ENCODE peak calls at places on chromosomes 12 and 14, in four cellular contexts. I is dorsolateral prefrontal cortex, U is right lobe of liver, P is nephron progenitor cell. Q is an unnamed sample.

GRCh38 chr12:54384591-54385041 is at the start of gene ZNF385A:
- DNase-seq in I (no peak), U (no peak), P (no peak), Q (no peak)

GRCh38 chr12:45675534-45675933 is 54.0 kb upstream of the ARID2 start:
- DNase-seq in I (no peak), P (no peak), U (no peak), Q (no peak)

GRCh38 chr12:62192486-62193250 is 67.5 kb upstream of the USP15 start:
- DNase-seq in P (peak; percentile 48), I (peak; percentile 22), U (peak; percentile 49), Q (peak; percentile 73)

GRCh38 chr14:69715725-69716482 is 51.0 kb upstream of the SRSF5 start:
- DNase-seq in P (no peak), I (no peak), U (no peak), Q (peak; percentile 81)

GRCh38 chr12:52631264-52631663 is 12.9 kb upstream of the KRT73 start:
- DNase-seq in I (no peak), U (no peak), P (no peak), Q (no peak)

GRCh38 chr12:52010152-52010622 is 3.4 kb downstream of the TAMALIN start:
- DNase-seq in I (peak; percentile 78), U (peak; percentile 80), P (peak; percentile 78), Q (peak; percentile 91)

GRCh38 chr14:91142214-91142668 is 28.4 kb downstream of the DGLUCY start:
- DNase-seq in P (no peak), U (no peak), I (no peak), Q (no peak)

GRCh38 chr14:61188936-61189808 is 92.0 kb downstream of the TMEM30B start:
- DNase-seq in U (peak; percentile 69), I (no peak), P (peak; percentile 74), Q (peak; percentile 78)

GRCh38 chr14:73026243-73026844 is 562 bp downstream of the ZFYVE1 start:
- DNase-seq in P (no peak), U (no peak), I (no peak), Q (no peak)

GRCh38 chr14:102915292-102916110 is 7.0 kb upstream of the AMN start:
- DNase-seq in P (no peak), U (no peak), I (no peak), Q (no peak)

GRCh38 chr14:86462193-86462592 is 932.2 kb downstream of the FLRT2 start:
- DNase-seq in P (no peak), U (no peak), I (no peak), Q (peak; percentile 1)

GRCh38 chr12:6829532-6830220 is 1.5 kb downstream of the P3H3 start:
- DNase-seq in P (no peak), I (no peak), U (peak; percentile 15), Q (peak; percentile 72)

GRCh38 chr12:20214286-20214685 is 154.1 kb upstream of the PDE3A start:
- DNase-seq in U (no peak), I (no peak), P (no peak), Q (no peak)

GRCh38 chr12:107917912-107918800 is 143.7 kb downstream of the ASCL4 start:
- DNase-seq in I (no peak), P (peak; percentile 18), U (no peak), Q (peak; percentile 36)

GRCh38 chr14:31950760-31951637 is 126.1 kb upstream of the ARHGAP5 start:
- DNase-seq in P (peak; percentile 67), I (no peak), U (no peak), Q (peak; percentile 73)

GRCh38 chr12:45660330-45660729 is 69.2 kb upstream of the ARID2 start:
- DNase-seq in U (no peak), P (no peak), I (no peak), Q (peak; percentile 86)

GRCh38 chr12:46832084-46832704 is 6.4 kb upstream of the SLC38A4 start:
- DNase-seq in P (peak; percentile 18), I (no peak), U (peak; percentile 59), Q (peak; percentile 11)

GRCh38 chr12:32846053-32846452 is 50.5 kb downstream of the PKP2 start:
- DNase-seq in P (no peak), I (no peak), U (no peak), Q (no peak)

GRCh38 chr14:35678403-35679028 is 130.6 kb downstream of the RALGAPA1 start:
- DNase-seq in U (no peak), I (no peak), P (no peak), Q (no peak)

GRCh38 chr14:104460920-104461651 is 118.5 kb upstream of the C14orf180 start:
- DNase-seq in I (no peak), P (peak; percentile 55), U (no peak), Q (no peak)

GRCh38 chr14:89957791-89958190 is 2.1 kb downstream of the TDP1 start:
- DNase-seq in P (no peak), U (no peak), I (no peak), Q (peak; percentile 10)

GRCh38 chr12:75933136-75933535 is 98.4 kb downstream of the PHLDA1 start:
- DNase-seq in I (no peak), P (no peak), U (no peak), Q (peak; percentile 90)

GRCh38 chr12:28899951-28900350 is 249.1 kb upstream of the FAR2 start:
- DNase-seq in I (no peak), U (no peak), P (no peak), Q (peak; percentile 80)

GRCh38 chr12:119208626-119209061 is 29.9 kb downstream of the HSPB8 start:
- DNase-seq in P (no peak), I (no peak), U (no peak), Q (no peak)

GRCh38 chr12:120971299-120972180 is 6.8 kb upstream of the HNF1A start:
- DNase-seq in P (no peak), U (no peak), I (no peak), Q (peak; percentile 80)

GRCh38 chr14:60153996-60154395 is 11.2 kb downstream of the DHRS7 start:
- DNase-seq in I (no peak), U (no peak), P (no peak), Q (no peak)

GRCh38 chr12:120413901-120414695 is 23.8 kb upstream of the COX6A1 start:
- DNase-seq in U (no peak), I (no peak), P (peak; percentile 67), Q (no peak)

GRCh38 chr12:7344831-7345230 is 41.0 kb downstream of the ACSM4 start:
- DNase-seq in U (no peak), I (no peak), P (no peak), Q (no peak)

GRCh38 chr14:98711453-98711852 is 560.5 kb downstream of the BCL11B start:
- DNase-seq in P (no peak), I (no peak), U (no peak), Q (no peak)

GRCh38 chr12:69007166-69007857 is 74.3 kb upstream of the CPM start:
- DNase-seq in U (no peak), P (no peak), I (no peak), Q (peak; percentile 81)

GRCh38 chr12:106753526-106753925 is 21.0 kb upstream of the RIC8B start:
- DNase-seq in U (no peak), P (no peak), I (no peak), Q (no peak)

GRCh38 chr12:49917788-49918173 is 14.1 kb upstream of the FAIM2 start:
- DNase-seq in I (no peak), U (no peak), P (no peak), Q (no peak)

GRCh38 chr12:76820888-76821482 is 57.1 kb downstream of the ZDHHC17 start:
- DNase-seq in U (no peak), I (no peak), P (peak; percentile 18), Q (peak; percentile 12)

GRCh38 chr14:90698379-90698869 is 117.8 kb downstream of the TTC7B start:
- DNase-seq in P (no peak), U (peak; percentile 32), I (peak; percentile 46), Q (peak; percentile 56)

GRCh38 chr12:68837215-68837614 is 29.2 kb downstream of the MDM2 start:
- DNase-seq in P (no peak), U (no peak), I (no peak), Q (no peak)

GRCh38 chr14:56328021-56328420 is 209.8 kb downstream of the PELI2 start:
- DNase-seq in I (no peak), U (no peak), P (no peak), Q (no peak)

GRCh38 chr12:48350249-48351021 is at the start of gene ZNF641:
- DNase-seq in I (peak; percentile 45), P (peak; percentile 86), U (peak; percentile 90), Q (peak; percentile 83)

GRCh38 chr12:132137483-132138125 is 6.5 kb downstream of the DDX51 start:
- DNase-seq in U (peak; percentile 15), P (no peak), I (no peak), Q (no peak)

DNA sequence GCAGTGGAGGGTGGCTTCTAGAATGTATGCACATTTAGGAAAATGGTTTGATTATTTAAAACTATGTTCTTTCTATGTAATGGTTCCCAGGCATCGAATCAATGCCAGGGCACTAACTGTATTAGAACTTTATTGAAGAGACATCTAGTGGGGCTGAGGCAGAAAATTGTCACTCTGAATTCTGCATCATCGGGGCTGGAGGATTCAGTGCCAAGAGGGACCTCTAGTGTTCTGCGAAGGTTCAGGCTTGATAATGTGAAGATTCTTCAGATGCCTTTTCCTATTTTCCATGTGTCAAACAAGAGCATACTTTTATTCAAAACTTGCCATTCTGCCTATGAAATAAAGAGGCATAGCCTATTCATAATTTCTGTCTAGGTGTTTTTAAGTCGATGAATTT is 146.3 kb downstream of the CAND1 start:
- DNase-seq in I (no peak), U (no peak), P (no peak), Q (no peak)
- TF ChIP-seq CTCF in I (peak; percentile 69), U (peak; percentile 18), P (peak; percentile 45), Q (peak; percentile 54)

GRCh38 chr12:15011162-15011561 is 38.3 kb downstream of the PDE6H start:
- DNase-seq in P (no peak), U (no peak), I (no peak), Q (no peak)
- TF ChIP-seq CTCF in P (no peak), U (no peak), I (no peak), Q (peak; percentile 14)

GRCh38 chr12:124864326-124864752 is 675 bp upstream of the SCARB1 start:
- DNase-seq in I (no peak), U (no peak), P (no peak), Q (no peak)

GRCh38 chr12:124863409-124864325 is at the start of gene SCARB1:
- DNase-seq in U (peak; percentile 93), P (peak; percentile 88), I (peak; percentile 73), Q (peak; percentile 71)

GRCh38 chr12:124861492-124861891 is 2.2 kb downstream of the SCARB1 start:
- DNase-seq in U (peak; percentile 60), P (no peak), I (peak; percentile 71), Q (no peak)

GRCh38 chr12:124861898-124862676 is 1.6 kb downstream of the SCARB1 start:
- DNase-seq in U (no peak), P (no peak), I (no peak), Q (no peak)

GRCh38 chr12:124862768-124863408 is 776 bp downstream of the SCARB1 start:
- DNase-seq in U (peak; percentile 46), P (no peak), I (peak; percentile 40), Q (no peak)
- TF ChIP-seq CTCF in U (no peak), P (no peak), I (no peak), Q (no peak)

GRCh38 chr12:26833692-26834168 is 736 bp upstream of the ITPR2 start:
- DNase-seq in I (no peak), U (peak; percentile 60), P (peak; percentile 57), Q (peak; percentile 70)

GRCh38 chr12:26830358-26830757 is 2.6 kb downstream of the ITPR2 start:
- DNase-seq in I (no peak), P (no peak), U (no peak), Q (no peak)

GRCh38 chr12:26832817-26833691 is at the start of gene ITPR2:
- DNase-seq in P (peak; percentile 97), U (peak; percentile 97), I (peak; percentile 81), Q (peak; percentile 86)

GRCh38 chr12:26830783-26831601 is 2.0 kb downstream of the ITPR2 start:
- DNase-seq in P (no peak), I (no peak), U (no peak), Q (no peak)

GRCh38 chr12:26831959-26832816 is 806 bp downstream of the ITPR2 start:
- DNase-seq in U (peak; percentile 76), P (peak; percentile 66), I (no peak), Q (peak; percentile 84)
- TF ChIP-seq CTCF in U (no peak), P (no peak), I (peak; percentile 17), Q (no peak)